ENCODE peak calls at places on chromosomes 6 and 20, in eight cellular contexts. One of them, this sample, is unnamed.

GRCh38 chr6:140321891-140322290 is 947.4 kb upstream of the CITED2 start:
- DNase-seq in thoracic aorta: no peak
- DNase-seq in fibroblast of the aortic adventitia: no peak
- DNase-seq in brain microvascular endothelial cell: no peak
- DNase-seq in ovary: no peak
- DNase-seq in SK-N-SH: no peak
- DNase-seq in fibroblast of lung: no peak
- DNase-seq in adipocyte: peak
- DNase-seq in this sample: no peak

GRCh38 chr20:45392733-45393132 is 14.6 kb upstream of the TP53TG5 start:
- DNase-seq in fibroblast of lung: no peak
- DNase-seq in ovary: no peak
- DNase-seq in brain microvascular endothelial cell: no peak
- DNase-seq in thoracic aorta: no peak
- DNase-seq in fibroblast of the aortic adventitia: no peak
- DNase-seq in adipocyte: no peak
- DNase-seq in SK-N-SH: no peak
- DNase-seq in this sample: no peak

GRCh38 chr6:122033564-122034181 is 365.8 kb upstream of the HSF2 start:
- DNase-seq in ovary: no peak
- DNase-seq in SK-N-SH: peak
- DNase-seq in brain microvascular endothelial cell: peak
- DNase-seq in fibroblast of the aortic adventitia: peak
- DNase-seq in fibroblast of lung: peak
- DNase-seq in adipocyte: peak
- DNase-seq in thoracic aorta: no peak
- DNase-seq in this sample: peak

GRCh38 chr20:45157977-45158376 is 16.7 kb upstream of the PI3 start:
- DNase-seq in adipocyte: peak
- DNase-seq in brain microvascular endothelial cell: peak
- DNase-seq in thoracic aorta: no peak
- DNase-seq in ovary: no peak
- DNase-seq in SK-N-SH: no peak
- DNase-seq in fibroblast of the aortic adventitia: peak
- DNase-seq in fibroblast of lung: peak
- DNase-seq in this sample: peak

GRCh38 chr20:1391640-1392442 is 1.0 kb downstream of the FKBP1A start:
- DNase-seq in adipocyte: peak
- DNase-seq in brain microvascular endothelial cell: no peak
- DNase-seq in ovary: no peak
- DNase-seq in thoracic aorta: no peak
- DNase-seq in fibroblast of lung: peak
- DNase-seq in SK-N-SH: peak
- DNase-seq in fibroblast of the aortic adventitia: no peak
- DNase-seq in this sample: peak

GRCh38 chr6:133990321-133990720 is 37.3 kb downstream of the TBPL1 start:
- DNase-seq in thoracic aorta: no peak
- DNase-seq in ovary: no peak
- DNase-seq in adipocyte: no peak
- DNase-seq in fibroblast of the aortic adventitia: no peak
- DNase-seq in brain microvascular endothelial cell: no peak
- DNase-seq in SK-N-SH: no peak
- DNase-seq in fibroblast of lung: no peak
- DNase-seq in this sample: no peak

GRCh38 chr6:18183736-18184135 is 28.5 kb downstream of the KDM1B start:
- DNase-seq in brain microvascular endothelial cell: no peak
- DNase-seq in fibroblast of lung: peak
- DNase-seq in fibroblast of the aortic adventitia: peak
- DNase-seq in ovary: no peak
- DNase-seq in SK-N-SH: no peak
- DNase-seq in adipocyte: no peak
- DNase-seq in thoracic aorta: no peak
- DNase-seq in this sample: no peak

GRCh38 chr6:108200631-108201030 is 34.8 kb downstream of the NR2E1 start:
- DNase-seq in adipocyte: peak
- DNase-seq in SK-N-SH: no peak
- DNase-seq in fibroblast of lung: peak
- DNase-seq in ovary: no peak
- DNase-seq in brain microvascular endothelial cell: peak
- DNase-seq in thoracic aorta: no peak
- DNase-seq in fibroblast of the aortic adventitia: peak
- DNase-seq in this sample: peak

GRCh38 chr6:140043762-140044378 is 669.4 kb upstream of the CITED2 start:
- DNase-seq in ovary: no peak
- DNase-seq in fibroblast of the aortic adventitia: no peak
- DNase-seq in thoracic aorta: no peak
- DNase-seq in fibroblast of lung: peak
- DNase-seq in brain microvascular endothelial cell: no peak
- DNase-seq in adipocyte: no peak
- DNase-seq in SK-N-SH: no peak
- DNase-seq in this sample: peak

GRCh38 chr6:109944448-109944847 is 33.7 kb upstream of the GPR6 start:
- DNase-seq in thoracic aorta: no peak
- DNase-seq in SK-N-SH: no peak
- DNase-seq in brain microvascular endothelial cell: no peak
- DNase-seq in fibroblast of lung: no peak
- DNase-seq in adipocyte: no peak
- DNase-seq in ovary: no peak
- DNase-seq in fibroblast of the aortic adventitia: no peak
- DNase-seq in this sample: no peak

GRCh38 chr20:47031821-47032220 is 137.2 kb downstream of the EYA2 start:
- DNase-seq in fibroblast of the aortic adventitia: no peak
- DNase-seq in adipocyte: no peak
- DNase-seq in SK-N-SH: peak
- DNase-seq in brain microvascular endothelial cell: no peak
- DNase-seq in fibroblast of lung: no peak
- DNase-seq in ovary: no peak
- DNase-seq in thoracic aorta: no peak
- DNase-seq in this sample: no peak

GRCh38 chr6:32825966-32826365 is 9.2 kb upstream of the HLA-DOB start:
- DNase-seq in brain microvascular endothelial cell: peak
- DNase-seq in ovary: no peak
- DNase-seq in fibroblast of lung: peak
- DNase-seq in adipocyte: peak
- DNase-seq in fibroblast of the aortic adventitia: peak
- DNase-seq in SK-N-SH: no peak
- DNase-seq in thoracic aorta: no peak
- DNase-seq in this sample: peak

GRCh38 chr6:4913705-4914411 is 90.0 kb downstream of the RPP40 start:
- DNase-seq in fibroblast of the aortic adventitia: no peak
- DNase-seq in adipocyte: no peak
- DNase-seq in SK-N-SH: no peak
- DNase-seq in brain microvascular endothelial cell: no peak
- DNase-seq in thoracic aorta: no peak
- DNase-seq in fibroblast of lung: no peak
- DNase-seq in ovary: no peak
- DNase-seq in this sample: no peak

GRCh38 chr6:126181173-126181741 is 158.7 kb upstream of the CENPW start:
- DNase-seq in adipocyte: no peak
- DNase-seq in brain microvascular endothelial cell: no peak
- DNase-seq in SK-N-SH: no peak
- DNase-seq in thoracic aorta: no peak
- DNase-seq in ovary: no peak
- DNase-seq in fibroblast of the aortic adventitia: no peak
- DNase-seq in fibroblast of lung: no peak
- DNase-seq in this sample: no peak

GRCh38 chr6:142824491-142824890 is 120.5 kb downstream of the HIVEP2 start:
- DNase-seq in brain microvascular endothelial cell: no peak
- DNase-seq in fibroblast of the aortic adventitia: peak
- DNase-seq in adipocyte: no peak
- DNase-seq in fibroblast of lung: no peak
- DNase-seq in SK-N-SH: no peak
- DNase-seq in ovary: no peak
- DNase-seq in thoracic aorta: no peak
- DNase-seq in this sample: no peak

GRCh38 chr20:39048000-39048696 is 86.0 kb downstream of the DHX35 start:
- DNase-seq in adipocyte: peak
- DNase-seq in ovary: peak
- DNase-seq in SK-N-SH: peak
- DNase-seq in fibroblast of lung: peak
- DNase-seq in brain microvascular endothelial cell: peak
- DNase-seq in thoracic aorta: peak
- DNase-seq in fibroblast of the aortic adventitia: peak
- DNase-seq in this sample: peak

GRCh38 chr6:34237316-34237721 is 646 bp downstream of the HMGA1 start:
- DNase-seq in ovary: no peak
- DNase-seq in fibroblast of lung: no peak
- DNase-seq in adipocyte: peak
- DNase-seq in SK-N-SH: peak
- DNase-seq in brain microvascular endothelial cell: no peak
- DNase-seq in fibroblast of the aortic adventitia: no peak
- DNase-seq in thoracic aorta: no peak
- DNase-seq in this sample: no peak

DNA sequence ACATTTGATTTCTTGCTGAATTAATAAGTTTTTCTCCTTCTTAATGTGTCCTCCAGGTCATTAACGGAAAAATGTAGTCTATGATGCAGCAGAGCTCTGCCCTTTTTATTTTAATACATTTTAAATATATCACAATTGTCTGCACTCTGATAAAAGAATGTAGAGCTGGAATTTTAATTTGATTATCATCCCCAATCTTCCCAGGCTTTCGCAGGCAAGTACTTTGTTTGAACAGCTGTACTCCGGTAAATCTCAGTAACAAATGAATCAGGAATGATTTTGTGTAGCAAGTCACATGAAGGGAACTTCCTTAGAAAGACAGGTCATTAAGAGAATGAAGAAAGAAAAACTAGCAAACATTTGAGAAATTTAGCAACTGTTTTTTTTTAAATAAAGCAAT is 147.2 kb downstream of the SOX4 start:
- DNase-seq in brain microvascular endothelial cell: peak
- DNase-seq in ovary: no peak
- DNase-seq in fibroblast of the aortic adventitia: peak
- DNase-seq in fibroblast of lung: peak
- DNase-seq in thoracic aorta: no peak
- DNase-seq in SK-N-SH: no peak
- DNase-seq in adipocyte: peak
- DNase-seq in this sample: peak
- H3K4me3 ChIP-seq in brain microvascular endothelial cell: no peak
- H3K4me3 ChIP-seq in ovary: no peak
- H3K4me3 ChIP-seq in fibroblast of the aortic adventitia: no peak
- H3K4me3 ChIP-seq in fibroblast of lung: no peak
- H3K4me3 ChIP-seq in thoracic aorta: no peak
- H3K4me3 ChIP-seq in SK-N-SH: peak
- H3K4me3 ChIP-seq in adipocyte: no peak
- H3K4me3 ChIP-seq in this sample: no peak

GRCh38 chr20:57712851-57713504 is 3.2 kb upstream of the PMEPA1 start:
- DNase-seq in fibroblast of lung: no peak
- DNase-seq in brain microvascular endothelial cell: no peak
- DNase-seq in adipocyte: no peak
- DNase-seq in SK-N-SH: no peak
- DNase-seq in fibroblast of the aortic adventitia: no peak
- DNase-seq in ovary: no peak
- DNase-seq in thoracic aorta: no peak
- DNase-seq in this sample: no peak
- H3K4me3 ChIP-seq in fibroblast of lung: no peak
- H3K4me3 ChIP-seq in brain microvascular endothelial cell: no peak
- H3K4me3 ChIP-seq in adipocyte: no peak
- H3K4me3 ChIP-seq in SK-N-SH: no peak
- H3K4me3 ChIP-seq in fibroblast of the aortic adventitia: no peak
- H3K4me3 ChIP-seq in ovary: no peak
- H3K4me3 ChIP-seq in thoracic aorta: peak
- H3K4me3 ChIP-seq in this sample: no peak

DNA sequence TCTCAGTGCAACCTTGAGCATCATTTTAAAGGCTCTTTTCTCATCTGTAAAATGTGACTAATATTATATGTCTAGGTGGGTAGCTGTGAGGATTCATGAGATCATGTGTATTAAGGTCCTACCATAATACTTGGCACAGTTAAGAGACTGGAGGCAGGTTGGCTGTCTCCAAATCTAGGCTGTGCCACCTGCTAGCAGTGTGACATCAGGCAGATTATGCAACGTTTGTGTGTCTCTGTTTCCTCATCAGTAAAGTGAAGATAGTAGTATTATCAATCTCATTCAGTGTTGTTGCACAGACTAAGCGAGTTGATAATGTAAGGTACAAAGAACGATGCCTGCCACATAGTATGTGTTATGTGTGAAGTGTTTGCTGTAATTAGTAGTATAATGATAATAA is 227.4 kb downstream of the SAMD5 start:
- DNase-seq in SK-N-SH: no peak
- DNase-seq in brain microvascular endothelial cell: no peak
- DNase-seq in thoracic aorta: no peak
- DNase-seq in fibroblast of lung: no peak
- DNase-seq in fibroblast of the aortic adventitia: no peak
- DNase-seq in adipocyte: no peak
- DNase-seq in ovary: no peak
- DNase-seq in this sample: no peak
- H3K4me3 ChIP-seq in SK-N-SH: no peak
- H3K4me3 ChIP-seq in brain microvascular endothelial cell: no peak
- H3K4me3 ChIP-seq in thoracic aorta: no peak
- H3K4me3 ChIP-seq in fibroblast of lung: no peak
- H3K4me3 ChIP-seq in fibroblast of the aortic adventitia: no peak
- H3K4me3 ChIP-seq in adipocyte: no peak
- H3K4me3 ChIP-seq in ovary: no peak
- H3K4me3 ChIP-seq in this sample: no peak

GRCh38 chr20:15931897-15932296 is 641.4 kb downstream of the KIF16B start:
- DNase-seq in thoracic aorta: no peak
- DNase-seq in ovary: no peak
- DNase-seq in SK-N-SH: no peak
- DNase-seq in fibroblast of lung: no peak
- DNase-seq in brain microvascular endothelial cell: no peak
- DNase-seq in adipocyte: no peak
- DNase-seq in fibroblast of the aortic adventitia: no peak
- DNase-seq in this sample: no peak

GRCh38 chr20:15940127-15940526 is 633.1 kb downstream of the KIF16B start:
- DNase-seq in fibroblast of the aortic adventitia: no peak
- DNase-seq in fibroblast of lung: no peak
- DNase-seq in adipocyte: no peak
- DNase-seq in SK-N-SH: no peak
- DNase-seq in brain microvascular endothelial cell: no peak
- DNase-seq in thoracic aorta: no peak
- DNase-seq in ovary: no peak
- DNase-seq in this sample: no peak

GRCh38 chr20:15938847-15939246 is 634.4 kb downstream of the KIF16B start:
- DNase-seq in brain microvascular endothelial cell: no peak
- DNase-seq in thoracic aorta: no peak
- DNase-seq in ovary: no peak
- DNase-seq in fibroblast of the aortic adventitia: no peak
- DNase-seq in adipocyte: no peak
- DNase-seq in fibroblast of lung: no peak
- DNase-seq in SK-N-SH: no peak
- DNase-seq in this sample: no peak

GRCh38 chr20:15942130-15942529 is 631.1 kb downstream of the KIF16B start:
- DNase-seq in fibroblast of the aortic adventitia: no peak
- DNase-seq in ovary: no peak
- DNase-seq in fibroblast of lung: peak
- DNase-seq in SK-N-SH: no peak
- DNase-seq in brain microvascular endothelial cell: no peak
- DNase-seq in adipocyte: peak
- DNase-seq in thoracic aorta: no peak
- DNase-seq in this sample: no peak

DNA sequence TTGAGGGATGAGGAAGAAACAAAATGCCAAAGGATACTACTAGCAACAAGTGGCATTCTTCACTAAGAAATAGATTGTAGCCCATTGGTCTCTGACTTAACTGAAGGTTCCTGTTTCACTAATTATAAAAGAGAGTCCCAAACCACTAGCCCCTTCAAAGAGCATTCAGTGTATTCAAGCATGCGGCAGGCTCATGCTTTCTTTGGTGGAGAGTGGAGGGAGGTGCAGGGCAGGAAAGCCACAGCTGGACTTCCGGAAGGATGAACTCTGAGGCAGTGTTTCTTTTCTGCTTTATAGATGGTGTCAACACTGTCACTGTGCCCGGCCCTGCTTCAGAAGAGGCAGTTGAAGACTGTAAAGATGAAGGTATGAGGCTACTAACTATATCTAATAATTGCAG is 636.1 kb downstream of the KIF16B start:
- DNase-seq in brain microvascular endothelial cell: no peak
- DNase-seq in adipocyte: no peak
- DNase-seq in fibroblast of lung: no peak
- DNase-seq in fibroblast of the aortic adventitia: no peak
- DNase-seq in SK-N-SH: no peak
- DNase-seq in thoracic aorta: no peak
- DNase-seq in ovary: no peak
- DNase-seq in this sample: no peak
- H3K4me3 ChIP-seq in brain microvascular endothelial cell: no peak
- H3K4me3 ChIP-seq in adipocyte: no peak
- H3K4me3 ChIP-seq in fibroblast of lung: no peak
- H3K4me3 ChIP-seq in fibroblast of the aortic adventitia: no peak
- H3K4me3 ChIP-seq in SK-N-SH: no peak
- H3K4me3 ChIP-seq in thoracic aorta: no peak
- H3K4me3 ChIP-seq in ovary: no peak
- H3K4me3 ChIP-seq in this sample: no peak

This sample was measured in astrocyte of the spinal cord.